ENCODE peak calls at places on chromosomes 12 and 14, in four cellular contexts. F, Z, X and E are unnamed samples.

GRCh38 chr14:34262511-34262910 is 199.5 kb downstream of the SPTSSA start:
- DNase-seq in F (peak), Z (no peak), X (no peak), E (no peak)

GRCh38 chr14:92686763-92687427 is 61.5 kb downstream of the LGMN start:
- DNase-seq in F (peak), Z (peak), X (peak), E (peak)

GRCh38 chr12:122862872-122863701 is 27.8 kb downstream of the HIP1R start:
- DNase-seq in F (no peak), Z (peak), X (no peak), E (no peak)

GRCh38 chr12:102631274-102631673 is 150.9 kb upstream of the IGF1 start:
- DNase-seq in F (no peak), Z (no peak), X (no peak), E (no peak)

GRCh38 chr14:101193845-101194355 is 290.4 kb upstream of the RTL1 start:
- DNase-seq in F (no peak), Z (no peak), X (no peak), E (no peak)

GRCh38 chr14:46432516-46432915 is 219.1 kb downstream of the RPL10L start:
- DNase-seq in F (no peak), Z (no peak), X (no peak), E (no peak)

GRCh38 chr12:3492868-3493224 is 1.8 kb downstream of the PRMT8 start:
- DNase-seq in F (peak), Z (no peak), X (no peak), E (no peak)

GRCh38 chr14:88667555-88668273 is 104.9 kb downstream of the ZC3H14 start:
- DNase-seq in F (peak), Z (peak), X (peak), E (peak)

GRCh38 chr14:78399316-78399889 is 229.2 kb downstream of the NRXN3 start:
- DNase-seq in F (no peak), Z (no peak), X (no peak), E (no peak)

GRCh38 chr14:77037338-77037782 is 8.9 kb upstream of the IRF2BPL start:
- DNase-seq in F (no peak), Z (no peak), X (no peak), E (no peak)

GRCh38 chr12:109752117-109753053 is 38.8 kb downstream of the FAM222A start:
- DNase-seq in F (no peak), Z (no peak), X (no peak), E (no peak)

GRCh38 chr14:33808187-33808586 is 142.7 kb downstream of the EGLN3 start:
- DNase-seq in F (no peak), Z (no peak), X (no peak), E (no peak)

GRCh38 chr12:57767317-57767716 is 439 bp upstream of the CYP27B1 start:
- DNase-seq in F (no peak), Z (no peak), X (no peak), E (no peak)

GRCh38 chr12:110531741-110532333 is 29.7 kb downstream of the RAD9B start:
- DNase-seq in F (no peak), Z (no peak), X (no peak), E (no peak)

GRCh38 chr12:50074936-50075807 is 10.0 kb upstream of the SMARCD1 start:
- DNase-seq in F (peak), Z (peak), X (peak), E (peak)

GRCh38 chr12:24153041-24153440 is 203.6 kb upstream of the SOX5 start:
- DNase-seq in F (no peak), Z (no peak), X (no peak), E (no peak)

GRCh38 chr12:24152270-24152669 is 202.8 kb upstream of the SOX5 start:
- DNase-seq in F (no peak), Z (no peak), X (no peak), E (no peak)

GRCh38 chr12:24155042-24155441 is 205.6 kb upstream of the SOX5 start:
- DNase-seq in F (no peak), Z (no peak), X (no peak), E (no peak)
- H3K27ac ChIP-seq in F (no peak), Z (no peak), X (no peak), E (no peak)

GRCh38 chr14:68668531-68668930 is 124.3 kb downstream of the ZFP36L1 start:
- DNase-seq in F (no peak), Z (no peak), X (no peak), E (no peak)
- H3K27ac ChIP-seq in F (no peak), Z (peak), X (no peak), E (no peak)

DNA sequence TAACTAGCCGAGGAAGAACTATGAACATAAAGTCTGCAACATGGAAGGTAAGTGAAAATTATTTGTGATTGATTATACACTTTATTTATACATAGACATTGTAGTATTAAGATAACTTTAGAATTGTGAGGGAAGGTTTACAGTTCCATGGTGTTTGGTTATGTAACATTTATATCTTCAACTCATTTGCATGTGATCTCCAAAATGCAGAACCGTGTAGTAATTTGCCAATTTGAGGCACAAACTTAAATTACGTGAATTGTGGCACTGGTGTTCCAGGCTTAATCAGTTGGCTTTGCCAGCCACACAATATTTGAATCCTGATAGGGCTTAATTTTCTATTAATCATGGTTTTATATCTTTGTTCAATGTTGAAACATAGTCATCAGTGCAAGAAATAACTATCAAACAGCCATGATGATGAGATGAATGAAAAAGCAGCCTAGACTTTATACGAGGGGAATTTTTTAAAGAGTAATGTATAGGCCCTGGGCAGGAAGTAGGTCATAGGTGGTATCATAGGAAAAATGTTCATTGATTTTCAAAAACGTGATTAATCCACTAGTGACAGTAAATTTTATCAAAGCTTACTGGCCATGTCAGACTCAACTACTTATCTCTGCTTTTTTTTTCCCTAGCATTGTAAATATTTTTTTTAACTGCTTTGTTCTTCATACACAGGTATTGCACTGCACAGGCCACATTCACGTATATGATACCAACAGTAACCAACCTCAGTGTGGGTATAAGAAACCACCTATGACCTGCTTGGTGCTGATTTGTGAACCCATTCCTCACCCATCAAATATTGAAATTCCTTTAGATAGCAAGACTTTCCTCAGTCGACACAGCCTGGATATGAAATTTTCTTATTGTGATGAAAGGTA is 31.7 kb downstream of the HIF1A start:
- DNase-seq in F (no peak), Z (no peak), X (no peak), E (no peak)
- H3K27ac ChIP-seq in F (no peak), Z (no peak), X (no peak), E (no peak)

GRCh38 chr12:124841558-124841945 is 22.1 kb downstream of the SCARB1 start:
- DNase-seq in F (no peak), Z (no peak), X (no peak), E (no peak)
- H3K27ac ChIP-seq in F (peak), Z (peak), X (no peak), E (peak)

GRCh38 chr12:70078161-70078560 is 165.1 kb upstream of the CNOT2 start:
- DNase-seq in F (no peak), Z (no peak), X (no peak), E (no peak)
- H3K27ac ChIP-seq in F (no peak), Z (no peak), X (no peak), E (no peak)

GRCh38 chr14:99733221-99733550 is 49.1 kb downstream of the CYP46A1 start:
- DNase-seq in F (no peak), Z (no peak), X (no peak), E (no peak)

GRCh38 chr14:99730876-99731351 is 46.8 kb downstream of the CYP46A1 start:
- DNase-seq in F (no peak), Z (no peak), X (no peak), E (peak)

GRCh38 chr14:99729991-99730875 is 46.1 kb downstream of the CYP46A1 start:
- DNase-seq in F (no peak), Z (peak), X (no peak), E (peak)

GRCh38 chr14:99732436-99733220 is 48.5 kb downstream of the CYP46A1 start:
- DNase-seq in F (no peak), Z (peak), X (no peak), E (peak)

DNA sequence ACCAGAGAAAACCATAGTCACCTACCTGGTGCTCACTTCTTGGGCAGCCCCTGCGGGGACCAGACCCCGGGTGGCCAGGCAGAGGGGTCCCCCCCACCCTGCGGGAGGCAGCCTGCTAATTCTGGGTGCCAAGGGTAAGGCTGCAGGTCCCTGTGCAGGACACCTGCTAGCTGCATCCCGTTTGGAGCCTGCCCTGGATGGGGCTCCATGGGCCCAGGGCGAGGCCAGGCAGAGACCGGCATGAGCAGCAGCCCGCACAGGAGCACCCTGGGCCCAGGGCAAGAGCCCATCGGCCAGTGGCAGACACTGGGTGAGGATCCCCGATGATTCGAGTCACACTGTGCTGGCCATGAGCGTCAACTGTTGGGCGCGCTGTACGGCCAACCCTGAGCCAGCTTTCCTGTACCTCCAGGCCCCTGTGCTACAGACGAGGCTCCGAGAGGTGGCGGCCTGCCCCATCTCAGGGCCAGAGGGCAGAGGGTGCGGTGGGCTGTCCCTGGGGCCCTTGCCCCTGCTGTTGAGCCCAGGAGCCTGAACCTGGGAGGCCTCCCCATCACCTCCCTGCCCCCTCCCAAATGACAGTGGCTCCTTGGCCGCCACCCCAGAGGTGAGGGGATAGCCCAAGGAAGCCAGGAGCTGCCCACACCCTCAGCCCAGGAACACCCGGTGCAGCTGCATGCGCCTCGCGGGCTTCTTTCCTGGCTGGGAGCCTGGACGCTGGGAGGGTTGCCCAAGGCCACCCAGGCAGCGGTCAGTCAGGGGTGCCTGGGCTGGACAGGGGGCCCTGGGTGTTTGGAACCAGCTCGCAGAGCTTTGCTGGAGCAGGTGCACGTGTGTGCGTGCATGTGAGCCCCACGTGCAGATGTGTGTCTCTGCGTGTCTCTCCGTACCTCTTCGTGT is 47.7 kb downstream of the CYP46A1 start:
- DNase-seq in F (no peak), Z (peak), X (no peak), E (no peak)
- H3K27ac ChIP-seq in F (no peak), Z (no peak), X (no peak), E (no peak)